ENCODE peak calls at places on chromosomes 3 and 15, in ten cellular contexts. W is T-cell; Q is activated naive CD8-positive, alpha-beta T cell treated with anti-CD3 and anti-CD28 coated beads, Interleukin-2, amount 50 U/mL, for 24 hours; N is activated T-cell treated with anti-CD3 and anti-CD28 coated beads for 1 hour; U is stimulated activated CD4-positive, alpha-beta T cell treated with anti-CD3 and anti-CD28 coated beads, Interleukin-2, amount 100 ng/mL, for 48 hours; X is NCI-H226; D is neural crest cell; K is GDM1; T is RKO; M is activated CD8-positive, alpha-beta memory T cell treated with anti-CD3 and anti-CD28 coated beads for 24 hours. P is an unnamed sample.
A peak's percentile ranks its signal among the peaks of the same experiment; 100 is the strongest.

GRCh38 chr15:63905558-63906265 is 72.0 kb upstream of the HERC1 start:
- DNase-seq in K (peak; percentile 48), X (no peak), N (no peak), U (no peak), Q (no peak), D (no peak), W (no peak), T (no peak), M (no peak), P (no peak)

GRCh38 chr15:70587896-70588567 is 175.3 kb downstream of the UACA start:
- DNase-seq in W (no peak), M (no peak), X (no peak), D (no peak), K (no peak), Q (no peak), N (no peak), T (no peak), U (no peak), P (no peak)

GRCh38 chr3:13404625-13405452 is 15.3 kb downstream of the NUP210 start:
- DNase-seq in Q (no peak), N (no peak), W (no peak), X (no peak), T (no peak), K (no peak), D (no peak), U (no peak), M (no peak), P (no peak)

GRCh38 chr3:144351968-144352367 is 380.3 kb downstream of the DIPK2A start:
- DNase-seq in Q (no peak), K (no peak), X (no peak), U (no peak), T (no peak), M (no peak), N (no peak), D (no peak), W (no peak), P (no peak)

GRCh38 chr15:48636511-48636910 is 9.0 kb downstream of the FBN1 start:
- DNase-seq in X (no peak), Q (no peak), U (no peak), N (no peak), K (no peak), M (no peak), T (no peak), W (no peak), D (no peak), P (no peak)

GRCh38 chr15:79952329-79952728 is 18.7 kb downstream of the BCL2A1 start:
- DNase-seq in N (no peak), K (no peak), D (no peak), M (no peak), W (no peak), U (no peak), Q (no peak), T (no peak), X (no peak), P (no peak)

GRCh38 chr3:171455603-171456550 is 4.3 kb downstream of the TNIK start:
- DNase-seq in U (no peak), K (no peak), M (no peak), Q (no peak), T (no peak), X (no peak), W (no peak), N (no peak), D (no peak), P (no peak)

GRCh38 chr15:52765779-52766178 is 24.4 kb downstream of the ONECUT1 start:
- DNase-seq in D (no peak), X (no peak), N (no peak), T (peak; percentile 24), U (no peak), K (no peak), M (no peak), Q (no peak), W (no peak), P (no peak)

GRCh38 chr3:104206925-104207324 is 1159.8 kb upstream of the ALCAM start:
- DNase-seq in W (no peak), U (no peak), M (no peak), X (no peak), T (no peak), Q (no peak), K (no peak), N (no peak), D (no peak), P (no peak)

GRCh38 chr3:34260266-34260990 is 462.0 kb downstream of the PDCD6IP start:
- DNase-seq in U (peak; percentile 15), N (no peak), W (no peak), T (peak; percentile 50), K (peak; percentile 31), X (peak; percentile 21), M (no peak), D (peak; percentile 58), Q (peak; percentile 55), P (no peak)

GRCh38 chr3:54970895-54971294 is 43.0 kb upstream of the LRTM1 start:
- DNase-seq in W (no peak), D (no peak), T (no peak), Q (no peak), K (no peak), M (no peak), U (no peak), N (no peak), X (no peak), P (no peak)

GRCh38 chr3:58474348-58474911 is 17.5 kb upstream of the KCTD6 start:
- DNase-seq in T (no peak), X (no peak), W (no peak), U (no peak), M (no peak), D (no peak), K (peak; percentile 11), N (no peak), Q (no peak), P (no peak)

GRCh38 chr3:113485161-113485609 is 29.8 kb downstream of the SPICE1 start:
- DNase-seq in N (peak; percentile 4), W (peak; percentile 39), U (no peak), M (no peak), D (no peak), K (no peak), Q (no peak), T (no peak), X (no peak), P (peak; percentile 11)

GRCh38 chr3:67437090-67437489 is 217.3 kb downstream of the SUCLG2 start:
- DNase-seq in W (no peak), M (no peak), X (peak; percentile 23), T (no peak), N (no peak), D (no peak), Q (no peak), U (no peak), K (no peak), P (no peak)

GRCh38 chr15:48119277-48119676 is 1.5 kb upstream of the SLC24A5 start:
- DNase-seq in W (no peak), X (no peak), Q (no peak), N (no peak), K (no peak), U (no peak), M (no peak), D (no peak), T (no peak), P (no peak)

GRCh38 chr3:12253521-12253920 is 35.3 kb upstream of the PPARG start:
- DNase-seq in X (no peak), T (no peak), D (no peak), Q (no peak), N (no peak), M (no peak), U (no peak), K (no peak), W (no peak), P (no peak)

GRCh38 chr3:178810173-178810572 is 261.4 kb downstream of the ZMAT3 start:
- DNase-seq in D (no peak), U (no peak), W (no peak), K (no peak), N (no peak), T (no peak), M (no peak), X (no peak), Q (no peak), P (no peak)

GRCh38 chr15:65042776-65043322 is 2.3 kb upstream of the SLC51B start:
- DNase-seq in N (no peak), X (no peak), M (peak; percentile 17), D (no peak), Q (no peak), U (no peak), K (no peak), T (no peak), W (no peak), P (no peak)

GRCh38 chr3:142027295-142027694 is 122.0 kb downstream of the TFDP2 start:
- DNase-seq in K (no peak), X (no peak), U (no peak), T (no peak), Q (no peak), W (no peak), N (no peak), M (no peak), D (no peak), P (no peak)

GRCh38 chr15:96972201-96972600 is 641.7 kb downstream of the NR2F2 start:
- DNase-seq in M (no peak), T (no peak), X (no peak), U (no peak), N (no peak), D (no peak), Q (no peak), W (no peak), K (no peak), P (no peak)

GRCh38 chr3:49665822-49666519 is 8.2 kb upstream of the APEH start:
- DNase-seq in K (no peak), Q (no peak), X (no peak), D (no peak), M (no peak), N (no peak), T (no peak), U (no peak), W (no peak), P (no peak)

GRCh38 chr3:14145236-14145635 is 20.4 kb downstream of the TMEM43 start:
- DNase-seq in M (peak; percentile 55), U (no peak), D (no peak), N (no peak), X (no peak), W (no peak), K (no peak), T (no peak), Q (no peak), P (no peak)

GRCh38 chr3:158991146-158991705 is 189.4 kb downstream of the MFSD1 start:
- DNase-seq in N (no peak), T (no peak), K (no peak), X (no peak), M (no peak), Q (no peak), W (no peak), U (no peak), D (no peak), P (no peak)

GRCh38 chr15:52652984-52653383 is 26.2 kb downstream of the ATOSA start:
- DNase-seq in M (no peak), Q (no peak), K (no peak), T (no peak), D (no peak), N (no peak), U (no peak), W (no peak), X (peak; percentile 92), P (no peak)

GRCh38 chr15:56524915-56525314 is 60.0 kb upstream of the MNS1 start:
- DNase-seq in X (peak; percentile 60), K (no peak), U (no peak), D (no peak), W (no peak), N (no peak), Q (no peak), M (no peak), T (no peak), P (no peak)